ENCODE peak calls at places on chromosomes 6 and 20, in eight cellular contexts. One of them, this sample, is unnamed.

GRCh38 chr20:64156136-64156885 is 7.9 kb upstream of the MYT1 start:
- DNase-seq in ACHN: no peak
- DNase-seq in stimulated activated CD4-positive, alpha-beta T cell treated with anti-CD3 and anti-CD28 coated beads, TNF-alpha, amount 100 ng/mL, for 24 hours: no peak
- DNase-seq in T-helper 2 cell: no peak
- DNase-seq in thyroid gland: no peak
- DNase-seq in neural crest cell: no peak
- DNase-seq in Ammon's horn: no peak
- DNase-seq in NCI-H2029: peak
- DNase-seq in this sample: no peak

GRCh38 chr20:1299522-1299921 is 29.4 kb downstream of the SDCBP2 start:
- DNase-seq in ACHN: peak
- DNase-seq in stimulated activated CD4-positive, alpha-beta T cell treated with anti-CD3 and anti-CD28 coated beads, TNF-alpha, amount 100 ng/mL, for 24 hours: no peak
- DNase-seq in T-helper 2 cell: peak
- DNase-seq in thyroid gland: peak
- DNase-seq in neural crest cell: no peak
- DNase-seq in Ammon's horn: no peak
- DNase-seq in NCI-H2029: peak
- DNase-seq in this sample: no peak

GRCh38 chr6:88165877-88166492 is at the start of gene CNR1:
- DNase-seq in ACHN: peak
- DNase-seq in stimulated activated CD4-positive, alpha-beta T cell treated with anti-CD3 and anti-CD28 coated beads, TNF-alpha, amount 100 ng/mL, for 24 hours: no peak
- DNase-seq in T-helper 2 cell: peak
- DNase-seq in thyroid gland: peak
- DNase-seq in neural crest cell: peak
- DNase-seq in Ammon's horn: peak
- DNase-seq in NCI-H2029: peak
- DNase-seq in this sample: no peak

GRCh38 chr20:57013221-57013620 is 253.2 kb downstream of the BMP7 start:
- DNase-seq in ACHN: no peak
- DNase-seq in stimulated activated CD4-positive, alpha-beta T cell treated with anti-CD3 and anti-CD28 coated beads, TNF-alpha, amount 100 ng/mL, for 24 hours: no peak
- DNase-seq in T-helper 2 cell: no peak
- DNase-seq in thyroid gland: no peak
- DNase-seq in neural crest cell: no peak
- DNase-seq in Ammon's horn: no peak
- DNase-seq in NCI-H2029: no peak
- DNase-seq in this sample: no peak

GRCh38 chr6:132354517-132355167 is 46.6 kb downstream of the MOXD1 start:
- DNase-seq in ACHN: no peak
- DNase-seq in stimulated activated CD4-positive, alpha-beta T cell treated with anti-CD3 and anti-CD28 coated beads, TNF-alpha, amount 100 ng/mL, for 24 hours: no peak
- DNase-seq in T-helper 2 cell: peak
- DNase-seq in thyroid gland: no peak
- DNase-seq in neural crest cell: no peak
- DNase-seq in Ammon's horn: no peak
- DNase-seq in NCI-H2029: no peak
- DNase-seq in this sample: no peak

GRCh38 chr6:16450821-16451220 is 212.4 kb downstream of the GMPR start:
- DNase-seq in ACHN: peak
- DNase-seq in stimulated activated CD4-positive, alpha-beta T cell treated with anti-CD3 and anti-CD28 coated beads, TNF-alpha, amount 100 ng/mL, for 24 hours: no peak
- DNase-seq in T-helper 2 cell: no peak
- DNase-seq in thyroid gland: no peak
- DNase-seq in neural crest cell: no peak
- DNase-seq in Ammon's horn: no peak
- DNase-seq in NCI-H2029: no peak
- DNase-seq in this sample: no peak

GRCh38 chr20:33995053-33995816 is 1.5 kb downstream of the RALY start:
- DNase-seq in ACHN: no peak
- DNase-seq in stimulated activated CD4-positive, alpha-beta T cell treated with anti-CD3 and anti-CD28 coated beads, TNF-alpha, amount 100 ng/mL, for 24 hours: no peak
- DNase-seq in T-helper 2 cell: no peak
- DNase-seq in thyroid gland: peak
- DNase-seq in neural crest cell: no peak
- DNase-seq in Ammon's horn: peak
- DNase-seq in NCI-H2029: no peak
- DNase-seq in this sample: no peak

GRCh38 chr6:90131614-90132423 is 164.8 kb downstream of the BACH2 start:
- DNase-seq in ACHN: no peak
- DNase-seq in stimulated activated CD4-positive, alpha-beta T cell treated with anti-CD3 and anti-CD28 coated beads, TNF-alpha, amount 100 ng/mL, for 24 hours: no peak
- DNase-seq in T-helper 2 cell: no peak
- DNase-seq in thyroid gland: no peak
- DNase-seq in neural crest cell: no peak
- DNase-seq in Ammon's horn: peak
- DNase-seq in NCI-H2029: no peak
- DNase-seq in this sample: no peak

GRCh38 chr20:33875534-33876026 is 64.4 kb downstream of the CHMP4B start:
- DNase-seq in ACHN: no peak
- DNase-seq in stimulated activated CD4-positive, alpha-beta T cell treated with anti-CD3 and anti-CD28 coated beads, TNF-alpha, amount 100 ng/mL, for 24 hours: no peak
- DNase-seq in T-helper 2 cell: no peak
- DNase-seq in thyroid gland: no peak
- DNase-seq in neural crest cell: no peak
- DNase-seq in Ammon's horn: no peak
- DNase-seq in NCI-H2029: no peak
- DNase-seq in this sample: no peak

GRCh38 chr6:51495016-51495805 is 592.2 kb downstream of the PKHD1 start:
- DNase-seq in ACHN: no peak
- DNase-seq in stimulated activated CD4-positive, alpha-beta T cell treated with anti-CD3 and anti-CD28 coated beads, TNF-alpha, amount 100 ng/mL, for 24 hours: no peak
- DNase-seq in T-helper 2 cell: no peak
- DNase-seq in thyroid gland: no peak
- DNase-seq in neural crest cell: no peak
- DNase-seq in Ammon's horn: peak
- DNase-seq in NCI-H2029: no peak
- DNase-seq in this sample: no peak

GRCh38 chr6:88167625-88167937 is 1.4 kb upstream of the CNR1 start:
- DNase-seq in ACHN: no peak
- DNase-seq in stimulated activated CD4-positive, alpha-beta T cell treated with anti-CD3 and anti-CD28 coated beads, TNF-alpha, amount 100 ng/mL, for 24 hours: no peak
- DNase-seq in T-helper 2 cell: no peak
- DNase-seq in thyroid gland: no peak
- DNase-seq in neural crest cell: no peak
- DNase-seq in Ammon's horn: no peak
- DNase-seq in NCI-H2029: no peak
- DNase-seq in this sample: no peak

GRCh38 chr6:10621227-10621626 is 73.2 kb downstream of the C6orf52 start:
- DNase-seq in ACHN: no peak
- DNase-seq in stimulated activated CD4-positive, alpha-beta T cell treated with anti-CD3 and anti-CD28 coated beads, TNF-alpha, amount 100 ng/mL, for 24 hours: no peak
- DNase-seq in T-helper 2 cell: no peak
- DNase-seq in thyroid gland: no peak
- DNase-seq in neural crest cell: no peak
- DNase-seq in Ammon's horn: no peak
- DNase-seq in NCI-H2029: peak
- DNase-seq in this sample: no peak

GRCh38 chr20:47688385-47689381 is 96.6 kb downstream of the SULF2 start:
- DNase-seq in ACHN: peak
- DNase-seq in stimulated activated CD4-positive, alpha-beta T cell treated with anti-CD3 and anti-CD28 coated beads, TNF-alpha, amount 100 ng/mL, for 24 hours: no peak
- DNase-seq in T-helper 2 cell: no peak
- DNase-seq in thyroid gland: no peak
- DNase-seq in neural crest cell: no peak
- DNase-seq in Ammon's horn: no peak
- DNase-seq in NCI-H2029: no peak
- DNase-seq in this sample: no peak

GRCh38 chr6:19723533-19723932 is 113.6 kb upstream of the ID4 start:
- DNase-seq in ACHN: no peak
- DNase-seq in stimulated activated CD4-positive, alpha-beta T cell treated with anti-CD3 and anti-CD28 coated beads, TNF-alpha, amount 100 ng/mL, for 24 hours: no peak
- DNase-seq in T-helper 2 cell: no peak
- DNase-seq in thyroid gland: no peak
- DNase-seq in neural crest cell: no peak
- DNase-seq in Ammon's horn: no peak
- DNase-seq in NCI-H2029: no peak
- DNase-seq in this sample: no peak

GRCh38 chr6:37146735-37147157 is 23.2 kb upstream of the PIM1 start:
- DNase-seq in ACHN: no peak
- DNase-seq in stimulated activated CD4-positive, alpha-beta T cell treated with anti-CD3 and anti-CD28 coated beads, TNF-alpha, amount 100 ng/mL, for 24 hours: no peak
- DNase-seq in T-helper 2 cell: no peak
- DNase-seq in thyroid gland: no peak
- DNase-seq in neural crest cell: no peak
- DNase-seq in Ammon's horn: no peak
- DNase-seq in NCI-H2029: no peak
- DNase-seq in this sample: no peak

GRCh38 chr6:116631379-116631990 is 15.2 kb downstream of the RSPH4A start:
- DNase-seq in ACHN: no peak
- DNase-seq in stimulated activated CD4-positive, alpha-beta T cell treated with anti-CD3 and anti-CD28 coated beads, TNF-alpha, amount 100 ng/mL, for 24 hours: no peak
- DNase-seq in T-helper 2 cell: no peak
- DNase-seq in thyroid gland: no peak
- DNase-seq in neural crest cell: no peak
- DNase-seq in Ammon's horn: no peak
- DNase-seq in NCI-H2029: peak
- DNase-seq in this sample: no peak

GRCh38 chr6:105677671-105678475 is 275.0 kb upstream of the PREP start:
- DNase-seq in ACHN: no peak
- DNase-seq in stimulated activated CD4-positive, alpha-beta T cell treated with anti-CD3 and anti-CD28 coated beads, TNF-alpha, amount 100 ng/mL, for 24 hours: no peak
- DNase-seq in T-helper 2 cell: no peak
- DNase-seq in thyroid gland: no peak
- DNase-seq in neural crest cell: no peak
- DNase-seq in Ammon's horn: no peak
- DNase-seq in NCI-H2029: no peak
- DNase-seq in this sample: no peak

GRCh38 chr6:25012657-25013056 is 76.9 kb upstream of the RIPOR2 start:
- DNase-seq in ACHN: no peak
- DNase-seq in stimulated activated CD4-positive, alpha-beta T cell treated with anti-CD3 and anti-CD28 coated beads, TNF-alpha, amount 100 ng/mL, for 24 hours: no peak
- DNase-seq in T-helper 2 cell: no peak
- DNase-seq in thyroid gland: no peak
- DNase-seq in neural crest cell: no peak
- DNase-seq in Ammon's horn: no peak
- DNase-seq in NCI-H2029: no peak
- DNase-seq in this sample: no peak

GRCh38 chr6:163941471-163941980 is 527.0 kb downstream of the QKI start:
- DNase-seq in ACHN: no peak
- DNase-seq in stimulated activated CD4-positive, alpha-beta T cell treated with anti-CD3 and anti-CD28 coated beads, TNF-alpha, amount 100 ng/mL, for 24 hours: no peak
- DNase-seq in T-helper 2 cell: no peak
- DNase-seq in thyroid gland: no peak
- DNase-seq in neural crest cell: no peak
- DNase-seq in Ammon's horn: no peak
- DNase-seq in NCI-H2029: no peak
- DNase-seq in this sample: no peak

GRCh38 chr6:55758156-55758942 is 117.0 kb downstream of the BMP5 start:
- DNase-seq in ACHN: no peak
- DNase-seq in stimulated activated CD4-positive, alpha-beta T cell treated with anti-CD3 and anti-CD28 coated beads, TNF-alpha, amount 100 ng/mL, for 24 hours: no peak
- DNase-seq in T-helper 2 cell: no peak
- DNase-seq in thyroid gland: no peak
- DNase-seq in neural crest cell: no peak
- DNase-seq in Ammon's horn: no peak
- DNase-seq in NCI-H2029: no peak
- DNase-seq in this sample: no peak

GRCh38 chr20:51995038-51995437 is 192.7 kb upstream of the SALL4 start:
- DNase-seq in ACHN: no peak
- DNase-seq in stimulated activated CD4-positive, alpha-beta T cell treated with anti-CD3 and anti-CD28 coated beads, TNF-alpha, amount 100 ng/mL, for 24 hours: no peak
- DNase-seq in T-helper 2 cell: no peak
- DNase-seq in thyroid gland: no peak
- DNase-seq in neural crest cell: no peak
- DNase-seq in Ammon's horn: no peak
- DNase-seq in NCI-H2029: no peak
- DNase-seq in this sample: no peak

GRCh38 chr20:38092260-38092857 is 58.8 kb downstream of the RPRD1B start:
- DNase-seq in ACHN: no peak
- DNase-seq in stimulated activated CD4-positive, alpha-beta T cell treated with anti-CD3 and anti-CD28 coated beads, TNF-alpha, amount 100 ng/mL, for 24 hours: no peak
- DNase-seq in T-helper 2 cell: no peak
- DNase-seq in thyroid gland: no peak
- DNase-seq in neural crest cell: no peak
- DNase-seq in Ammon's horn: no peak
- DNase-seq in NCI-H2029: no peak
- DNase-seq in this sample: no peak

GRCh38 chr6:101400341-101400740 is 6.8 kb downstream of the GRIK2 start:
- DNase-seq in ACHN: no peak
- DNase-seq in stimulated activated CD4-positive, alpha-beta T cell treated with anti-CD3 and anti-CD28 coated beads, TNF-alpha, amount 100 ng/mL, for 24 hours: no peak
- DNase-seq in T-helper 2 cell: no peak
- DNase-seq in thyroid gland: no peak
- DNase-seq in neural crest cell: no peak
- DNase-seq in Ammon's horn: no peak
- DNase-seq in NCI-H2029: no peak
- DNase-seq in this sample: no peak

This sample was measured in thoracic aorta.